ENCODE peak calls at places on chromosomes 11 and 22, in ten cellular contexts. U, S, L, K, N, J, V, P, B and T are unnamed samples.
A peak's percentile ranks its signal among the peaks of the same experiment; 100 is the strongest.

GRCh38 chr11:48354677-48355076 is 11.6 kb downstream of the OR4C5 start:
- DNase-seq in V (no peak), P (no peak), N (no peak), B (no peak), K (no peak), S (no peak), J (no peak), U (no peak), L (no peak), T (no peak)

GRCh38 chr11:102312656-102313055 is 4.6 kb upstream of the BIRC3 start:
- DNase-seq in J (no peak), K (no peak), P (no peak), B (no peak), U (no peak), N (no peak), V (no peak), S (peak; percentile 34), L (peak; percentile 40), T (no peak)

GRCh38 chr11:111123463-111124398 is 121.8 kb upstream of the POU2AF2 start:
- DNase-seq in J (no peak), K (no peak), U (no peak), N (no peak), V (no peak), S (no peak), L (no peak), P (no peak), B (no peak), T (no peak)

GRCh38 chr11:23723861-23724260 is 773.0 kb upstream of the LUZP2 start:
- DNase-seq in N (no peak), J (no peak), K (no peak), U (no peak), S (no peak), V (no peak), L (peak; percentile 43), B (no peak), P (no peak), T (no peak)

GRCh38 chr11:71201936-71202597 is 50.3 kb downstream of the SHANK2 start:
- DNase-seq in P (no peak), N (no peak), J (no peak), B (no peak), U (no peak), L (no peak), S (no peak), V (no peak), K (no peak), T (no peak)

GRCh38 chr11:44754876-44755552 is 28.3 kb downstream of the TSPAN18 start:
- DNase-seq in N (no peak), V (no peak), S (no peak), J (no peak), U (no peak), K (no peak), B (no peak), L (no peak), P (no peak), T (no peak)

GRCh38 chr22:49849161-49850020 is 4.3 kb upstream of the ZBED4 start:
- DNase-seq in S (no peak), B (no peak), U (no peak), V (no peak), P (no peak), L (no peak), J (no peak), N (no peak), K (no peak), T (no peak)

GRCh38 chr11:65640483-65641207 is 2.7 kb downstream of the SIPA1 start:
- DNase-seq in B (no peak), J (peak; percentile 59), S (no peak), V (peak; percentile 64), N (no peak), L (no peak), U (no peak), K (no peak), P (peak; percentile 62), T (no peak)

GRCh38 chr11:128171496-128171895 is 415.9 kb downstream of the ETS1 start:
- DNase-seq in U (no peak), J (no peak), N (no peak), B (no peak), V (no peak), P (no peak), K (no peak), L (peak; percentile 20), S (peak; percentile 71), T (no peak)

GRCh38 chr11:10139081-10139480 is 154.9 kb downstream of the SBF2 start:
- DNase-seq in B (no peak), L (no peak), P (no peak), J (no peak), U (no peak), S (no peak), K (no peak), N (no peak), V (no peak), T (no peak)

GRCh38 chr11:124075841-124076571 is 34.9 kb upstream of the OR10G7 start:
- DNase-seq in L (no peak), N (no peak), P (no peak), V (no peak), S (no peak), B (peak; percentile 46), U (no peak), K (peak; percentile 61), J (peak; percentile 23), T (peak; percentile 35)

GRCh38 chr11:131649861-131650260 is 279.4 kb downstream of the NTM start:
- DNase-seq in V (no peak), K (no peak), S (no peak), L (no peak), J (no peak), P (no peak), U (no peak), B (no peak), N (no peak), T (no peak)

GRCh38 chr22:33542153-33542552 is 378.1 kb downstream of the LARGE1 start:
- DNase-seq in B (no peak), J (no peak), K (no peak), S (no peak), N (no peak), U (no peak), L (no peak), V (no peak), P (no peak), T (no peak)

GRCh38 chr11:57786436-57786835 is 24.8 kb downstream of the CTNND1 start:
- DNase-seq in N (no peak), V (no peak), U (no peak), B (no peak), P (no peak), K (no peak), S (no peak), J (no peak), L (peak; percentile 38), T (no peak)

GRCh38 chr11:120112174-120112796 is 25.6 kb downstream of the TRIM29 start:
- DNase-seq in S (no peak), V (no peak), U (no peak), P (no peak), B (no peak), J (no peak), N (no peak), K (no peak), L (no peak), T (no peak)
- TF ChIP-seq CTCF in S (no peak), V (no peak), U (peak; percentile 32), P (no peak), B (peak; percentile 41), J (no peak), N (peak; percentile 26), K (peak; percentile 52), L (no peak), T (no peak)

DNA sequence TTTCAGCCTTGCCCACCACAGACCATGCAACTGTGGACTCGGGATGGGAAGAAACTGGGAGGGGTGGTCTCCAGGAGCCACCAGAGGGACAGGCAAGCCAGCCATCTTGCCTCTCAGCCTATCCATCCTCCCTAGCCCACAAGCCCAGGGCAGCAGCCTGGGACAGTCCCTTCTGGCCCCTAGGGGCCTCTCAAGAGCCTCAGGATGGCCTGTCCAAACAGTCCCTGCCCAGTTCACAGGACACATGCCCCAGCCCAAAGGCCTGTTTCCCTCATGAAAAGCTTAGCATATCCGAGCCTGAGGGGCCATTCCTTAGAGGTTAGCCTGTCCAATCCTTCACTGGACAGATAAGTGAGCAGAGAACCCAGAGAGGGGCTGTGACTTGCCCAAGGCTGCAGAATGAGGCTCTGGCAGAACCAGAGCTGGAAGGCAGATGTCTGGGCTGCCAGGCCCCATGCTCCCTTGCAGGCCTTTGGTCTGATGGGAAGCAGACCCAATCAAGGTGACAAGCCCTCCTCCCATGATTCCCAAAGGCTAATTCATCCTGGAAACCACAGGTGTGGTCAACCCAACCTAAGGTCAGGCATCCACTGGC is 28.2 kb downstream of the LRRC10B start:
- DNase-seq in N (no peak), S (no peak), K (no peak), V (no peak), L (no peak), U (no peak), J (no peak), P (no peak), B (peak; percentile 57), T (no peak)
- TF ChIP-seq CTCF in N (no peak), S (no peak), K (peak; percentile 20), V (no peak), L (no peak), U (no peak), J (no peak), P (no peak), B (peak; percentile 14), T (no peak)

DNA sequence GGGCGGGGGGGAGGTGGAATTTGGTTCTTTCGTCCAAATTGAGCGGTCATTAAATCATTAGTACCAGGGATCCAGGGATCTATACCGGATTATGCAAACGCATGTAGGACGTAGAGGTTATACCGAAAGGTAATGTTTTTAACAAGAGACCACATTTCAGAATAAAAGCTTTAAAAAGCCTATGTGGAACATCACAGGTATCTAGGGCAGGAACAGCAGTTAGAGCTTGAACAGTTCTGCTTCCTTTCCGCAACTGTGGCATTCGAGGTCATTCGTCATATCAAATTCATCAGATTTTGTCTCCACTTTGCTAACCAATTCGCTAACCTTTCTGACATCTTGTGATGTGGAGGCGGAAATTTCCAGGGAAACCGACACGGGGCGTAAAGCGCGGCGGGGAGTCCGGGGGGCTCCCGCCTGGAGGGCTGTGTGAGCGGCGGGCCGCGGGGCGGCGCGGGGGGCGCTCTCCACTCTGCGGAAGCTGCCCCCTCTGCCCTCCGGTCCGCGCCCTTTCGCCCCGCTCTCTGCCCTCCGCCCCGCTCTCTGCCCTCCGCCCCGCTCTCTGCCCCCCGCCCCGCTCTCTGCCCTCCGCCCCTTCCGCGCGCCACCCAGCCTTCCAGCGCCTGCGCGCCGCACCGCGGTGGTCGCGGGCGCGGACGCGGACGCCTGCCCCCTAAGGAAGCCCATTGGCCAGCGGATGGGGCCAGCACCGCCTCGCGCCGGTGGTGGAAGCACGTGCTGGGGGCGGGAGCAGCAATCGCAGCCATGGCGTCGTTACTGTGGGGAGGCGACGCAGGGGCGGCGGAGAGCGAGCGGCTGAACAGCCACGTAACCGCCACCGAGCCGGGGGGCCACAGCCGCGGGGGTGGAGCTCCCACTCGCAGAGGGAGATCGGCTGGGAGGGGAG is at the start of gene DDX25:
- DNase-seq in K (no peak), P (peak; percentile 69), S (no peak), L (no peak), J (no peak), V (no peak), B (no peak), N (no peak), U (peak; percentile 29), T (peak; percentile 80)
- TF ChIP-seq CTCF in K (no peak), P (no peak), S (no peak), L (no peak), J (no peak), V (no peak), B (no peak), N (no peak), U (peak; percentile 16), T (peak; percentile 10)

DNA sequence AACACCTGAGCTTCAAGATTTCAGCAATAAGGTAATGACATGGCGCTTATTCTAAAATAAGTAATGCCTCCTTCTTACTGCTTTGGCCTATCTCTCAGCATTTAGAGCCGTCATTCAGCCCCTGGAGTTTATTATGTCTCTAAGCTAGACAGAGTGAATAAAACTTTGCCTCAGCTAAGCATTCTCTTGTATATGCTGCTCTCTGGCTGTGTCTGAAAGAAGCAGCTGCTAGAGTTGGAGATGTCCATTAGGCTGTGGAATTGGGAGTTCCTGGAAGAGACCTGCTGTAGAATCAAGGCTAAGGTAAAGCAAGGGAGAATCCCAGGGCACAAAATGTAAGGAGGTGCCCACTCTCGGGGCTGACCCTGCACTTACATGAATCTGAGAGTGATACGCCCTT is 35.5 kb upstream of the TTC12 start:
- DNase-seq in U (no peak), V (no peak), L (no peak), N (no peak), J (no peak), P (no peak), K (no peak), S (peak; percentile 6), B (no peak), T (no peak)
- TF ChIP-seq CTCF in U (no peak), V (peak; percentile 43), L (no peak), N (no peak), J (no peak), P (no peak), K (no peak), S (no peak), B (no peak), T (peak; percentile 30)